ENCODE peak calls at places on chromosomes 3 and 15, in five cellular contexts. One of them, this sample, is unnamed.
A peak's percentile ranks its signal among the peaks of the same experiment; 100 is the strongest.

GRCh38 chr15:66713843-66714508 is 11.9 kb downstream of the SMAD6 start:
- DNase-seq in astrocyte of the spinal cord: no peak
- DNase-seq in CD4-positive, alpha-beta T cell: no peak
- DNase-seq in HepG2: no peak
- DNase-seq in RWPE2: no peak
- DNase-seq in this sample: no peak

GRCh38 chr3:11541321-11542303 is 102.1 kb downstream of the VGLL4 start:
- DNase-seq in CD4-positive, alpha-beta T cell: no peak
- DNase-seq in RWPE2: peak; percentile 12
- DNase-seq in astrocyte of the spinal cord: no peak
- DNase-seq in HepG2: no peak
- DNase-seq in this sample: peak; percentile 50

GRCh38 chr3:177597325-177598109 is 400.2 kb upstream of the TBL1XR1 start:
- DNase-seq in RWPE2: no peak
- DNase-seq in HepG2: no peak
- DNase-seq in CD4-positive, alpha-beta T cell: no peak
- DNase-seq in astrocyte of the spinal cord: peak; percentile 95
- DNase-seq in this sample: no peak

GRCh38 chr3:173841334-173841733 is 443.8 kb downstream of the NLGN1 start:
- DNase-seq in astrocyte of the spinal cord: no peak
- DNase-seq in HepG2: no peak
- DNase-seq in RWPE2: no peak
- DNase-seq in CD4-positive, alpha-beta T cell: no peak
- DNase-seq in this sample: no peak

GRCh38 chr15:44584162-44584749 is 47.3 kb downstream of the EIF3J start:
- DNase-seq in RWPE2: no peak
- DNase-seq in CD4-positive, alpha-beta T cell: peak; percentile 56
- DNase-seq in astrocyte of the spinal cord: peak; percentile 8
- DNase-seq in HepG2: peak; percentile 36
- DNase-seq in this sample: no peak

GRCh38 chr3:127208483-127209100 is 15.7 kb downstream of the PRR23E start:
- DNase-seq in RWPE2: no peak
- DNase-seq in CD4-positive, alpha-beta T cell: no peak
- DNase-seq in astrocyte of the spinal cord: no peak
- DNase-seq in HepG2: no peak
- DNase-seq in this sample: peak; percentile 75

GRCh38 chr3:38577089-38578080 is 72.1 kb downstream of the SCN5A start:
- DNase-seq in CD4-positive, alpha-beta T cell: no peak
- DNase-seq in astrocyte of the spinal cord: no peak
- DNase-seq in HepG2: no peak
- DNase-seq in RWPE2: no peak
- DNase-seq in this sample: no peak

GRCh38 chr15:49649987-49650386 is 29.1 kb downstream of the DTWD1 start:
- DNase-seq in HepG2: no peak
- DNase-seq in astrocyte of the spinal cord: no peak
- DNase-seq in CD4-positive, alpha-beta T cell: no peak
- DNase-seq in RWPE2: no peak
- DNase-seq in this sample: no peak

GRCh38 chr3:98971183-98971681 is 69.7 kb upstream of the DCBLD2 start:
- DNase-seq in astrocyte of the spinal cord: peak; percentile 93
- DNase-seq in HepG2: peak; percentile 51
- DNase-seq in CD4-positive, alpha-beta T cell: no peak
- DNase-seq in RWPE2: no peak
- DNase-seq in this sample: no peak

GRCh38 chr3:98532275-98532637 is 478 bp downstream of the GPR15 start:
- DNase-seq in HepG2: no peak
- DNase-seq in CD4-positive, alpha-beta T cell: no peak
- DNase-seq in astrocyte of the spinal cord: no peak
- DNase-seq in RWPE2: no peak
- DNase-seq in this sample: no peak

GRCh38 chr15:50262533-50262932 is 3.0 kb downstream of the HDC start:
- DNase-seq in RWPE2: no peak
- DNase-seq in HepG2: no peak
- DNase-seq in astrocyte of the spinal cord: no peak
- DNase-seq in CD4-positive, alpha-beta T cell: no peak
- DNase-seq in this sample: no peak

GRCh38 chr3:33171580-33171979 is 47.0 kb downstream of the SUSD5 start:
- DNase-seq in HepG2: no peak
- DNase-seq in CD4-positive, alpha-beta T cell: no peak
- DNase-seq in RWPE2: no peak
- DNase-seq in astrocyte of the spinal cord: no peak
- DNase-seq in this sample: no peak

GRCh38 chr3:134249935-134250716 is 533 bp downstream of the RYK start:
- DNase-seq in HepG2: peak; percentile 39
- DNase-seq in RWPE2: peak; percentile 66
- DNase-seq in astrocyte of the spinal cord: peak; percentile 25
- DNase-seq in CD4-positive, alpha-beta T cell: peak; percentile 44
- DNase-seq in this sample: peak; percentile 74

GRCh38 chr15:96409231-96410138 is 79.0 kb downstream of the NR2F2 start:
- DNase-seq in RWPE2: peak; percentile 68
- DNase-seq in astrocyte of the spinal cord: no peak
- DNase-seq in CD4-positive, alpha-beta T cell: no peak
- DNase-seq in HepG2: peak; percentile 4
- DNase-seq in this sample: no peak

GRCh38 chr3:196544491-196544992 is 23.8 kb downstream of the WDR53 start:
- DNase-seq in HepG2: no peak
- DNase-seq in astrocyte of the spinal cord: no peak
- DNase-seq in RWPE2: no peak
- DNase-seq in CD4-positive, alpha-beta T cell: no peak
- DNase-seq in this sample: no peak

GRCh38 chr3:196585044-196585757 is 16.7 kb downstream of the FBXO45 start:
- DNase-seq in astrocyte of the spinal cord: no peak
- DNase-seq in CD4-positive, alpha-beta T cell: no peak
- DNase-seq in RWPE2: no peak
- DNase-seq in HepG2: no peak
- DNase-seq in this sample: no peak

GRCh38 chr3:31562525-31562924 is 29.8 kb downstream of the STT3B start:
- DNase-seq in HepG2: no peak
- DNase-seq in CD4-positive, alpha-beta T cell: peak; percentile 37
- DNase-seq in astrocyte of the spinal cord: no peak
- DNase-seq in RWPE2: peak; percentile 45
- DNase-seq in this sample: no peak

GRCh38 chr15:63509933-63510547 is 5.6 kb downstream of the USP3 start:
- DNase-seq in RWPE2: no peak
- DNase-seq in CD4-positive, alpha-beta T cell: no peak
- DNase-seq in HepG2: no peak
- DNase-seq in astrocyte of the spinal cord: peak; percentile 75
- DNase-seq in this sample: no peak

GRCh38 chr3:167241048-167241845 is 138.8 kb downstream of the ZBBX start:
- DNase-seq in RWPE2: no peak
- DNase-seq in astrocyte of the spinal cord: no peak
- DNase-seq in HepG2: no peak
- DNase-seq in CD4-positive, alpha-beta T cell: no peak
- DNase-seq in this sample: no peak

GRCh38 chr15:41256577-41257038 is 25.5 kb downstream of the CHP1 start:
- DNase-seq in HepG2: peak; percentile 78
- DNase-seq in astrocyte of the spinal cord: no peak
- DNase-seq in RWPE2: peak; percentile 29
- DNase-seq in CD4-positive, alpha-beta T cell: no peak
- DNase-seq in this sample: no peak

GRCh38 chr3:160016972-160017371 is 28.3 kb downstream of the IL12A start:
- DNase-seq in HepG2: peak; percentile 52
- DNase-seq in CD4-positive, alpha-beta T cell: no peak
- DNase-seq in RWPE2: no peak
- DNase-seq in astrocyte of the spinal cord: peak; percentile 55
- DNase-seq in this sample: no peak

GRCh38 chr3:10570196-10570946 is 65.0 kb upstream of the ATP2B2 start:
- DNase-seq in RWPE2: no peak
- DNase-seq in HepG2: no peak
- DNase-seq in CD4-positive, alpha-beta T cell: no peak
- DNase-seq in astrocyte of the spinal cord: no peak
- DNase-seq in this sample: no peak

GRCh38 chr3:187051724-187052364 is 87.5 kb downstream of the RPL39L start:
- DNase-seq in RWPE2: no peak
- DNase-seq in HepG2: no peak
- DNase-seq in astrocyte of the spinal cord: no peak
- DNase-seq in CD4-positive, alpha-beta T cell: no peak
- DNase-seq in this sample: no peak

GRCh38 chr3:58153371-58153770 is 57.4 kb downstream of the DNASE1L3 start:
- DNase-seq in astrocyte of the spinal cord: no peak
- DNase-seq in CD4-positive, alpha-beta T cell: no peak
- DNase-seq in RWPE2: no peak
- DNase-seq in HepG2: no peak
- DNase-seq in this sample: no peak

GRCh38 chr3:157174265-157174615 is 14.3 kb upstream of the CCNL1 start:
- DNase-seq in RWPE2: no peak
- DNase-seq in astrocyte of the spinal cord: no peak
- DNase-seq in HepG2: no peak
- DNase-seq in CD4-positive, alpha-beta T cell: no peak
- DNase-seq in this sample: no peak

GRCh38 chr3:116757310-116757709 is 47.7 kb downstream of the TUSC7 start:
- DNase-seq in astrocyte of the spinal cord: no peak
- DNase-seq in CD4-positive, alpha-beta T cell: no peak
- DNase-seq in RWPE2: no peak
- DNase-seq in HepG2: no peak
- DNase-seq in this sample: no peak

GRCh38 chr3:30289324-30289723 is 317.1 kb upstream of the TGFBR2 start:
- DNase-seq in HepG2: peak; percentile 78
- DNase-seq in CD4-positive, alpha-beta T cell: no peak
- DNase-seq in RWPE2: no peak
- DNase-seq in astrocyte of the spinal cord: no peak
- DNase-seq in this sample: no peak

GRCh38 chr3:94413721-94414106 is 350.9 kb downstream of the NSUN3 start:
- DNase-seq in astrocyte of the spinal cord: peak; percentile 77
- DNase-seq in CD4-positive, alpha-beta T cell: no peak
- DNase-seq in RWPE2: no peak
- DNase-seq in HepG2: no peak
- DNase-seq in this sample: no peak

GRCh38 chr15:101033801-101034200 is 114.6 kb downstream of the LRRK1 start:
- DNase-seq in CD4-positive, alpha-beta T cell: no peak
- DNase-seq in RWPE2: no peak
- DNase-seq in HepG2: no peak
- DNase-seq in astrocyte of the spinal cord: no peak
- DNase-seq in this sample: no peak

GRCh38 chr3:138879541-138880380 is 45.0 kb upstream of the PIK3CB start:
- DNase-seq in CD4-positive, alpha-beta T cell: no peak
- DNase-seq in RWPE2: no peak
- DNase-seq in astrocyte of the spinal cord: no peak
- DNase-seq in HepG2: no peak
- DNase-seq in this sample: no peak

GRCh38 chr15:67164811-67165652 is 89.4 kb downstream of the AAGAB start:
- DNase-seq in astrocyte of the spinal cord: peak; percentile 93
- DNase-seq in HepG2: no peak
- DNase-seq in CD4-positive, alpha-beta T cell: no peak
- DNase-seq in RWPE2: no peak
- DNase-seq in this sample: no peak

GRCh38 chr15:101438482-101439284 is 50.8 kb downstream of the PCSK6 start:
- DNase-seq in astrocyte of the spinal cord: no peak
- DNase-seq in CD4-positive, alpha-beta T cell: no peak
- DNase-seq in HepG2: peak; percentile 97
- DNase-seq in RWPE2: peak; percentile 70
- DNase-seq in this sample: no peak

GRCh38 chr3:8423307-8423706 is 78.3 kb upstream of the LMCD1 start:
- DNase-seq in RWPE2: no peak
- DNase-seq in astrocyte of the spinal cord: no peak
- DNase-seq in HepG2: no peak
- DNase-seq in CD4-positive, alpha-beta T cell: no peak
- DNase-seq in this sample: no peak

GRCh38 chr15:85748729-85749128 is 46.0 kb downstream of the KLHL25 start:
- DNase-seq in astrocyte of the spinal cord: no peak
- DNase-seq in HepG2: no peak
- DNase-seq in CD4-positive, alpha-beta T cell: no peak
- DNase-seq in RWPE2: peak; percentile 61
- DNase-seq in this sample: no peak
- TF ChIP-seq CTCF in astrocyte of the spinal cord: peak; percentile 1
- TF ChIP-seq CTCF in HepG2: peak; percentile 23
- TF ChIP-seq CTCF in CD4-positive, alpha-beta T cell: no peak
- TF ChIP-seq CTCF in RWPE2: no peak
- TF ChIP-seq CTCF in this sample: no peak

GRCh38 chr3:69710153-69710977 is 28.9 kb upstream of the MITF start:
- DNase-seq in CD4-positive, alpha-beta T cell: no peak
- DNase-seq in RWPE2: no peak
- DNase-seq in astrocyte of the spinal cord: peak; percentile 48
- DNase-seq in HepG2: no peak
- DNase-seq in this sample: no peak
- TF ChIP-seq CTCF in CD4-positive, alpha-beta T cell: no peak
- TF ChIP-seq CTCF in RWPE2: no peak
- TF ChIP-seq CTCF in astrocyte of the spinal cord: no peak
- TF ChIP-seq CTCF in HepG2: no peak
- TF ChIP-seq CTCF in this sample: no peak

DNA sequence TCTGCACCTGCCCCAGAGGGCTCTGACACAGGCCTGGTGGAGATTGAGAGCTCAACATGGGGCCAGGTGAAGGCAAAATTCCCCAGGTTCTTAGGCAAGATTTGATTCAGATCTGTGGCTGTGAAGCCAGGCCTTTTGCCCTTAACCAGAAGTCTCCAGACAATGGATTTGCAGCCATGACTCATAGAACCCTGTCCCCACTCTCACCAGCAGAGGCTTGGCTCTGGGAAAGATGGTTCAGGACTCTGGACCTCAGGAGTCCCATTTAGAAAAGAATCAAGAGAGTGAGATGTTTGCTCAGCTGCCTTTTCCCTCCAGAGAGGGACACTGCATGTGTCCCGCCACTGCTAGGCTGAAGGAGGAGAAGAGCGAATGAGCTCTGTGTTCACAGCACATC is 361.4 kb upstream of the ICE2 start:
- DNase-seq in HepG2: no peak
- DNase-seq in RWPE2: no peak
- DNase-seq in CD4-positive, alpha-beta T cell: no peak
- DNase-seq in astrocyte of the spinal cord: peak; percentile 34
- DNase-seq in this sample: no peak
- TF ChIP-seq CTCF in HepG2: no peak
- TF ChIP-seq CTCF in RWPE2: no peak
- TF ChIP-seq CTCF in CD4-positive, alpha-beta T cell: no peak
- TF ChIP-seq CTCF in astrocyte of the spinal cord: no peak
- TF ChIP-seq CTCF in this sample: no peak

GRCh38 chr15:59420108-59420507 is 17.9 kb upstream of the FAM81A start:
- DNase-seq in RWPE2: no peak
- DNase-seq in HepG2: no peak
- DNase-seq in astrocyte of the spinal cord: no peak
- DNase-seq in CD4-positive, alpha-beta T cell: no peak
- DNase-seq in this sample: no peak

GRCh38 chr15:59424626-59425025 is 13.4 kb upstream of the FAM81A start:
- DNase-seq in astrocyte of the spinal cord: no peak
- DNase-seq in HepG2: no peak
- DNase-seq in CD4-positive, alpha-beta T cell: no peak
- DNase-seq in RWPE2: no peak
- DNase-seq in this sample: no peak

DNA sequence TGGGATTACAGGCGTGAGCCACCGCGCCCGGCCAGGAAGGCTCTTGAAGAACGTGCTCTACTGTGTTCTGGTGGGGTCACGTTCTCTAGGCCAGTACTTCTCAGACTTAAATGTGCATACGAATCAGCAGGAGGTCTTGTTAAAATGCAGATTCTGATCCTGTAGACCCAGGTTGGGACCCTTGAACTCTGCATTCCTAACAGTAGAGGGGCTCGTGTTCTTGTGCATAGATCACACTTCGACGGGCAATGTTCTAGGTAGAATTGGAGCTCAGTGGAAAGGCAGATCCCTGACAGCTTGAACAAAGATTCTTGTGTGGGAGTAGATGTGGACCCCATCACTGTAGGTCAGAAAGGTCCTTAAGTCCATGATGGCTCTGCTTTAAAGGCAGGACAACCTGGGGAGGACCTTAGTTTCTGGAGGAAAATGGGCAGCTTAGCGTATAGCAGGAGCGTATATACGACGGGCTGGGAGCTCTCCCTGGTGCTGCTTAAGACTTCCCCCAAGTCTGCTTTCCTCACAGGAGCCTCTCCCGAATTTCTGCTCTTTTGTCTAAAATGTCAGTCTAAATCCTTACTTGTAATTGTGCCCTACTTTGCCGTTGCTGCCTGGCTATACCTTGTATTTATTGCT is 16.9 kb upstream of the FAM81A start:
- DNase-seq in RWPE2: no peak
- DNase-seq in astrocyte of the spinal cord: peak; percentile 36
- DNase-seq in HepG2: no peak
- DNase-seq in CD4-positive, alpha-beta T cell: no peak
- DNase-seq in this sample: no peak
- TF ChIP-seq CTCF in RWPE2: no peak
- TF ChIP-seq CTCF in astrocyte of the spinal cord: no peak
- TF ChIP-seq CTCF in HepG2: peak; percentile 24
- TF ChIP-seq CTCF in CD4-positive, alpha-beta T cell: no peak
- TF ChIP-seq CTCF in this sample: no peak